ENCODE peak calls at places on chromosome 19, in four cellular contexts. J is CD4-positive, CD25-positive, alpha-beta regulatory T cell; Q is mammary epithelial cell; I is psoas muscle. P is an unnamed sample.

GRCh38 chr19:27851543-27852060 is 1361.3 kb downstream of the UQCRFS1 start:
- DNase-seq in I (no peak), Q (no peak), J (no peak), P (no peak)

GRCh38 chr19:12656899-12657571 is 9.5 kb downstream of the MAN2B1 start:
- DNase-seq in I (no peak), J (no peak), Q (no peak), P (no peak)

GRCh38 chr19:46115396-46116109 is 8.9 kb downstream of the IGFL3 start:
- DNase-seq in J (no peak), I (no peak), Q (peak; percentile 97), P (peak; percentile 26)

GRCh38 chr19:45597425-45598111 is 4.4 kb downstream of the GPR4 start:
- DNase-seq in Q (no peak), I (no peak), J (no peak), P (no peak)

GRCh38 chr19:39731685-39732084 is 6.1 kb downstream of the CLC start:
- DNase-seq in J (no peak), Q (no peak), I (no peak), P (no peak)

GRCh38 chr19:36136975-36137686 is 2.7 kb upstream of the CAPNS1 start:
- DNase-seq in I (peak; percentile 53), Q (peak; percentile 98), J (no peak), P (peak; percentile 50)

GRCh38 chr19:13347351-13347750 is 158.9 kb downstream of the CACNA1A start:
- DNase-seq in Q (no peak), J (no peak), I (no peak), P (no peak)

GRCh38 chr19:4567584-4568071 is 8.1 kb upstream of the SEMA6B start:
- DNase-seq in I (peak; percentile 71), J (peak; percentile 38), Q (no peak), P (no peak)

GRCh38 chr19:858868-859843 is at the start of gene CFD:
- DNase-seq in I (peak; percentile 76), J (no peak), Q (no peak), P (no peak)
- H3K27ac ChIP-seq in I (peak within 1 kb of the TSS; percentile 23), J (no peak within 1 kb of the TSS), Q (no peak within 1 kb of the TSS), P (no peak within 1 kb of the TSS)

DNA sequence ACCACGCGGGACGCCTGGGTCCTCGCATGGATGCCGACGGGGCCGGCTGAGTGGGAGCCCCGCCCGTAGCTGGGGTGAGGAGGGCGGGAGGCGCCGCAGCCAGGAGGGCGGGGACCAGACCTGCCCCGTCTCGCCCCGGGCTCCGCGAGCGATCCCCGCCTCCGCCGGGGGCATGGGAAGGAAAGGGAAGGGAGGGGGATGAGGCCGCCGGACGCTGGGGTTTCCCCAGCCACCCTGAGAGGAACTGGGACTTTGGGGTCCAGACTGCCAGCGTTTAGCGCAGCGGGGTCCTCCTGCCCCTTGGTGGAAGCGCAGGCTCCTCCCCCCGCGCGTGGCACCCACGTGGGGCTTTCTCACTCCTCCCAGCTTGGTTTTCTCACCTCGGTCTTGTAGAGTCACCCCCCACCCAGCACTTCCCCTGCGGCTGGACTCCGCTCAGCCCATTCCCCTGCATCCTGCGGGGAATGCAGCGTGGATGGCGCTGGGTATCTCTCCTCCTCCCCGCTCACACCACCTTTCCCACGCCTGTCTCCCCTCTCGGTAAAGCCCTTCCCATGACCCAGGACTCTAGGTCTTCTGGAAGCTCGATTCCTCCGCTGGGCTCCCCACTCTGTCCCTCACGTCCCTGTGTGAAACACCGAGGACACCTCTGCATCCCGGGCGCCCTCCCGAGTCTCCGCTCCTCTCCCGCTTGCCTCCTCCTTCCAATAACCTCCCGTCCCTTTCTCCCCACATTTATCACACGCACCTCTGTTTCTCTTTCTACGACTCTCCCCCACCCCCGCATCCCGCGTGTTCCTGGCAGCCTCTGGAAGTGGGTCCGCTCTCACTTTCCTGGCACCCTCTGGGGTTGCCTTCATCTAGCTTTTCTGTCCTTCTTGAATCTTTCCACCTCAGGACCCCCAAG is 2.1 kb downstream of the TGFB1 start:
- DNase-seq in J (peak; percentile 84), Q (peak; percentile 72), I (peak; percentile 70), P (peak; percentile 66)
- H3K4me1 ChIP-seq in J (peaks cover 62% of the 10 kb centered on the region), Q (peaks cover 5% of the 10 kb centered on the region), I (peaks cover 3% of the 10 kb centered on the region), P (no peaks in the 10 kb centered on the region)

GRCh38 chr19:55247621-55248099 is 11.2 kb downstream of the PPP6R1 start:
- DNase-seq in I (peak; percentile 45), Q (peak; percentile 85), J (no peak), P (no peak)
- H3K27ac ChIP-seq in I (no peak overlapping the region), Q (peak overlapping the region; percentile 75), J (no peak overlapping the region), P (no peak overlapping the region)

GRCh38 chr19:42248270-42249148 is 6.1 kb upstream of the GSK3A start:
- DNase-seq in Q (no peak), J (no peak), I (no peak), P (no peak)

GRCh38 chr19:42249149-42249750 is 5.7 kb downstream of the ERF start:
- DNase-seq in Q (no peak), I (no peak), J (no peak), P (peak; percentile 22)

GRCh38 chr19:42246869-42247630 is 4.6 kb upstream of the GSK3A start:
- DNase-seq in Q (no peak), I (no peak), J (no peak), P (peak; percentile 31)

GRCh38 chr19:42246143-42246868 is 3.9 kb upstream of the GSK3A start:
- DNase-seq in Q (peak; percentile 57), J (no peak), I (peak; percentile 81), P (peak; percentile 85)

GRCh38 chr19:42247631-42248199 is 5.3 kb upstream of the GSK3A start:
- DNase-seq in Q (no peak), I (no peak), J (no peak), P (no peak)
- H3K4me1 ChIP-seq in Q (peaks cover 38% of the 10 kb centered on the region), I (peaks cover 30% of the 10 kb centered on the region), J (peaks cover 42% of the 10 kb centered on the region), P (peaks cover 10% of the 10 kb centered on the region)

DNA sequence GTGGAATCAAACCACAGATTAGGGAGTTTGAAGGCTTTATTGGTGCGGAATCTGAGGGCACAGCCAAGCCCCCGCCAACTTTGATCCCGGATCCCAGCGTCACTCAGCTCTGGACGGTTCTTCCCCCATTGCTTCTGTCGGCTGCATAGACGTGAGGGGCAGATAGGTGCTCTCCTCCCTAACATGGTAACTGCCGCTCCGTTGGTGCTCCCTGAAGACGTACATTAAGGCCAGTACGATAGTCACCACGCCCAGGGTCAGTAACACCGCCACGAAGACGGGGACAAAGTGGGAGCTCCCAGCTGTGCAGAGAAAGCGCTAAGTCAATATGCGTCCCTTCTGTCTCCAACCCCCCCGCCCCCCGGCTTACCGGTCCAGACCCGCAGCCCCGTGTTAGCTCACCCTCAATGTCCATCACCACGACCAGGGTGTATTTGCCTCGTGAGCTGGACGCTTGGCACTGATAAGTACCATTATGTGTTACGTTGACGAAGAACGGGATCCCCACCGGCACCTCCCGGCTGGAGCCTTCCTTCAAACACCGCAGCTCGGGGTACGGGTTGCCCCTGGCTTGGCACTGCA is 520 bp upstream of the RAVER1 start:
- DNase-seq in I (no peak), Q (no peak), J (no peak), P (no peak)
- H3K27ac ChIP-seq in I (peak overlapping the region; percentile 84), Q (no peak overlapping the region), J (peak overlapping the region; percentile 95), P (peak overlapping the region; percentile 96)

GRCh38 chr19:2047449-2048103 is 3.5 kb downstream of the MKNK2 start:
- DNase-seq in J (no peak), Q (no peak), I (peak; percentile 85), P (peak; percentile 68)
- H3K4me1 ChIP-seq in J (peaks cover 85% of the 10 kb centered on the region), Q (peaks cover 57% of the 10 kb centered on the region), I (peaks cover 73% of the 10 kb centered on the region), P (peaks cover 7% of the 10 kb centered on the region)

DNA sequence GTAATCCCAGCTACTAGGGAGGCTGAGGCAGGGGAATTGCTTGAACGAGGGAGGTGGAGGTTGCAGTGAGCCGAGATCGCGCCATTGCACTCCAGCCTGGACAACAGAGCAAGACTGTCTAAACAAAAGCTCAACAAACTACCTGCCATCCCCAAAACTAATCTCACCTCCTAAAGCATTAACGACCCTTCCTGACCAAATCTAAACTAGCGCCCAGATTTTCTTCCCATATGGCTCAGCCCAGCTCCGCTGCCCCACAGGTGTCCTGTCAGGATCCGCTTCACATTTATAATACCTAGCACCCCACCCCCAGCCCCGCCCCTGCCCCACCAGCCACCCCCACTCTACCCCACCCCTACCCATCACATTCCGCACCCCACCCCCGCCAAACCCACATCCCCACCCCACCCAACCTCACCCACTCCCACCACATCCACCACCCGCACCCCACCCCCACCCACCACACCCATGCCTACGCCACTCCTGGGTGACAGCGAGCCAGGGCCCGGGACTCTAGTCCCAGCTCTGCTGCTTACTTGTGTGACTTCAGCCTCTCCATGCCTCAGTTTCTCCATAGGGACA is 599 bp downstream of the C19orf12 start:
- DNase-seq in J (peak; percentile 46), Q (no peak), I (no peak), P (no peak)
- H3K27ac ChIP-seq in J (peak overlapping the region; percentile 92), Q (peak overlapping the region; percentile 71), I (peak overlapping the region; percentile 93), P (peak overlapping the region; percentile 92)

DNA sequence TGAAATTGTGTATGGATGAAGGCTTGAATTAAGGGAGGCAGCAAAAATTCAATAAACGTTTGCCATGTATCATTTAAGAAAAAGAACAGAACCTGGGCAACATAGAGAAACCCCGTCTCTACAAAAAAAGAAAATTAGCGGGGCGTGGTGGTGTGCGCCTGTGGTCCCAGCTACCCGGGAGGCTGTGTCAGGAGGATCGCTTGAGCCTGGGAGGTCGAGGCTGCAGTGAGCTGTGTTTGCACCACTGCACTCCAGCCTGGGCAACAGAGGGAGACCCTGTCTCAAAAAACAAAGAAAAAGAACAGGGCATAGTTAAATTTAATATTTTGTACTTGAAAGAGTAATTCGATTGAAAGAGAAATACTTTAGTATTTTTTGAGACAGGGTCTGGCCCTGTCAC is 1.4 kb downstream of the UBA2 start:
- DNase-seq in Q (no peak), I (no peak), J (no peak), P (no peak)
- H3K4me1 ChIP-seq in Q (peaks cover 24% of the 10 kb centered on the region), I (peaks cover 41% of the 10 kb centered on the region), J (peaks cover 35% of the 10 kb centered on the region), P (peaks cover 3% of the 10 kb centered on the region)

DNA sequence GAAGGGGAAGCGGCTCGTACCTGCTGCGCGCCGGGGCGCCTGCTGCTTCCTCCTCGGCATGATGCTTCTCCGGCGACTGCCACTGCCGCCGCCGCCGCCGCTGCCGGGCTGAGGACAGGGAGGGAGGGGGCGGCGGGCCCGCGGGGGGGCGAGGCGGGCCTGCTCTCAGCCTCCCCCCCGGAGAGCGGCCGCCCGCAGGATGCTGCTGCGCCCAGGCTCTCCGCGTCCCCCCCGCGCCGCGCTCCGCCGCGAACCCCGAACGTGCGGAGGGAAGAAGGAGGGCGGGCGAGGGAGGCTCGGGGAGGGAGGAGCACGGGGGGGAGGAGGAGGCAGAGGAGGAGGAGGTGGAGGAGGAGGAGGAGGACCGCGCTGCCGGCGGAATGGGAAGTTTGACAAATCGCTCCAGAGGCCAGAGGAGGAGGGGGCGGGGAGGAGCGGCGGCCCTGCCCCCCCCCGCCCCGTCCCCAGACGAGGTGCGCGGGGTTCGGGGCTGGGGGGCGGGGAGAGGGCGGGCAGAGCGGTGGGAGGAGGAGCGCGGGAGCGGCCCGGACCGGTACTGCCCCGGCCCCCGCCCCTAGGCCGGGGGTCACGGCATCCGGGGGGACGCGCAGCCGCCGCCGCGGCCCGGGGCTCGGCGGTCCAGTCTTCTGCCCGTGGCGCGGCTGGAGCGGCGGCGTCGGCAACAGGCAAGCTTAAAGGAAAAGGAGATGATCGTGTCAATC is at the start of gene TSHZ3:
- DNase-seq in J (peak; percentile 31), I (peak; percentile 81), Q (peak; percentile 84), P (peak; percentile 86)
- H3K27ac ChIP-seq in J (no peak within 1 kb of the TSS), I (peak within 1 kb of the TSS; percentile 74), Q (peak within 1 kb of the TSS; percentile 57), P (peak within 1 kb of the TSS; percentile 95)